ENCODE peak calls at places on chromosomes 1 and 21, in seven cellular contexts. L is tibial artery, Q is cardiac fibroblast, R is omental fat pad, T is body of pancreas, D is nephron progenitor cell, P is GM12865. W is an unnamed sample.

GRCh38 chr1:226938903-226939438 is 1.1 kb upstream of the COQ8A start:
- DNase-seq in L (no peak), Q (peak; percentile 75), R (no peak), T (no peak), D (no peak), P (no peak), W (no peak)

GRCh38 chr1:10257851-10258250 is 47.5 kb downstream of the KIF1B start:
- DNase-seq in L (no peak), Q (peak; percentile 12), R (no peak), T (no peak), D (no peak), P (no peak), W (no peak)

GRCh38 chr1:76073471-76073870 is 1.1 kb upstream of the ST6GALNAC3 start:
- DNase-seq in L (no peak), Q (peak; percentile 64), R (no peak), T (no peak), D (no peak), P (no peak), W (no peak)

GRCh38 chr1:28812669-28813468 is 899 bp downstream of the OPRD1 start:
- DNase-seq in L (no peak), Q (no peak), R (no peak), T (no peak), D (no peak), P (no peak), W (no peak)

GRCh38 chr1:24959623-24959975 is 29.5 kb upstream of the RUNX3 start:
- DNase-seq in L (no peak), Q (peak; percentile 5), R (no peak), T (no peak), D (no peak), P (no peak), W (no peak)

GRCh38 chr21:16454371-16454770 is 724.6 kb downstream of the USP25 start:
- DNase-seq in L (no peak), Q (peak; percentile 44), R (no peak), T (no peak), D (no peak), P (no peak), W (no peak)

GRCh38 chr1:206896261-206896660 is 982 bp upstream of the IL24 start:
- DNase-seq in L (no peak), Q (no peak), R (no peak), T (no peak), D (no peak), P (no peak), W (no peak)

GRCh38 chr1:231638647-231639046 is 12.1 kb downstream of the DISC1 start:
- DNase-seq in L (no peak), Q (peak; percentile 15), R (no peak), T (no peak), D (no peak), P (no peak), W (no peak)

GRCh38 chr1:244010599-244011211 is 40.4 kb upstream of the ZBTB18 start:
- DNase-seq in L (no peak), Q (no peak), R (no peak), T (no peak), D (no peak), P (no peak), W (no peak)

GRCh38 chr1:111202707-111203623 is 2.5 kb upstream of the DENND2D start:
- DNase-seq in L (no peak), Q (no peak), R (no peak), T (no peak), D (no peak), P (peak; percentile 68), W (no peak)

GRCh38 chr1:32400876-32401631 is 6.8 kb upstream of the BSDC1 start:
- DNase-seq in L (peak; percentile 92), Q (peak; percentile 82), R (peak; percentile 64), T (peak; percentile 90), D (peak; percentile 87), P (peak; percentile 63), W (peak; percentile 88)

GRCh38 chr1:41158147-41158875 is 83.8 kb downstream of the SCMH1 start:
- DNase-seq in L (no peak), Q (no peak), R (no peak), T (no peak), D (no peak), P (no peak), W (no peak)
- TF ChIP-seq CTCF in L (no peak), Q (no peak), R (no peak), T (no peak), D (no peak), P (no peak), W (no peak)

GRCh38 chr1:20227704-20228103 is 41.4 kb upstream of the PLA2G2C start:
- DNase-seq in L (no peak), Q (no peak), R (no peak), T (no peak), D (no peak), P (no peak), W (no peak)
- TF ChIP-seq CTCF in L (no peak), Q (no peak), R (no peak), T (no peak), D (no peak), P (no peak), W (no peak)

GRCh38 chr21:10425856-10426255 is 95.5 kb upstream of the TPTE start:
- DNase-seq in L (no peak), Q (no peak), R (no peak), T (no peak), D (no peak), P (no peak), W (no peak)
- TF ChIP-seq CTCF in L (no peak), Q (no peak), R (no peak), T (no peak), D (no peak), P (no peak), W (no peak)

GRCh38 chr1:18324246-18324645 is 156.5 kb upstream of the KLHDC7A start:
- DNase-seq in L (no peak), Q (no peak), R (no peak), T (peak; percentile 35), D (no peak), P (no peak), W (no peak)
- TF ChIP-seq CTCF in L (no peak), Q (peak; percentile 6), R (no peak), T (no peak), D (peak; percentile 30), P (peak; percentile 45), W (peak; percentile 58)

DNA sequence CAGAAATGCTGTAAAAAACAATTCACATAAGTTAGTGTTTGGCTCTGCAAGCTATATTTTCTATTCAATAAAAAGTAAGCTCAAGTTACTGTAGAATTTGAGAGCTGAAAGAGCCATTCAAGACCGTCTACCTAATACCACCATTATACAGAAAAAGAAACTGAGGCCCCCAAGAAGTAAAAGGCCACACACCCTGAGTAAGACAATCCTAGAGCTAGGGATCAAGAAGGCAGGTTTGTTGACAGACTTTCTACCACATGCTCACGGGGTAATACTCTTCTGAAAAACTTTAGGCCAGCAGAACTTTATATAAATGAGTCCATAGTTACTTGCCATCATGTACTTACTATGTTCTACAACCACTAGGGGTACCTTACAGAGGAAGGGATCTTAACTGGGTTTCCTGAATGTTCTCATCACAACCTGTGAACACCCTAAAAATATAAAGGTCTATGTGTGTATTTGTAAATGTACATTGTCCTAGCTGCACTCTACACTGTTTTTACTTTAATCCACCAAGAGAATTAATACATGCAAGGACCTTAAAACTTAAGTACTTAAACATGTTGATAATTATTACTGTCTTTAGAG is 2.7 kb downstream of the PSMG1 start:
- DNase-seq in L (no peak), Q (no peak), R (no peak), T (no peak), D (no peak), P (no peak), W (no peak)
- TF ChIP-seq CTCF in L (no peak), Q (peak; percentile 26), R (no peak), T (no peak), D (no peak), P (peak; percentile 23), W (no peak)